ENCODE peak calls at places on chromosomes 2 and 18, in nine cellular contexts. Y is HL-60, R is breast epithelium, T is PC-3, H is heart right ventricle, Z is GM06990, A is fibroblast of lung, S is fibroblast of pulmonary artery, B is neural crest cell. M is an unnamed sample.

GRCh38 chr2:240873805-240874714 is 5.4 kb downstream of the AGXT start:
- DNase-seq in R (no peak), S (no peak), H (no peak), Y (no peak), Z (no peak), A (no peak), T (no peak), B (no peak), M (no peak)

GRCh38 chr18:11055721-11056120 is 93.6 kb downstream of the PIEZO2 start:
- DNase-seq in Z (no peak), B (no peak), S (no peak), A (no peak), T (no peak), Y (no peak), H (no peak), R (no peak), M (no peak)

GRCh38 chr2:170819941-170820646 is 3.4 kb downstream of the GAD1 start:
- DNase-seq in T (no peak), S (no peak), A (no peak), Y (no peak), H (no peak), B (no peak), R (no peak), Z (no peak), M (no peak)

GRCh38 chr2:166593403-166593802 is 99.4 kb upstream of the SCN7A start:
- DNase-seq in R (no peak), H (no peak), A (peak; percentile 72), T (peak; percentile 82), Z (no peak), S (peak; percentile 67), B (no peak), Y (no peak), M (no peak)

GRCh38 chr2:20614201-20615045 is 36.5 kb downstream of the HS1BP3 start:
- DNase-seq in Z (no peak), A (peak; percentile 62), S (no peak), H (no peak), T (peak; percentile 35), B (no peak), Y (no peak), R (peak; percentile 60), M (no peak)

GRCh38 chr2:239359194-239359912 is 41.5 kb downstream of the HDAC4 start:
- DNase-seq in T (no peak), Z (no peak), B (no peak), H (no peak), A (no peak), S (no peak), R (peak; percentile 31), Y (no peak), M (no peak)

GRCh38 chr18:78153362-78153761 is 826.3 kb upstream of the SALL3 start:
- DNase-seq in B (no peak), T (no peak), Y (no peak), A (no peak), S (no peak), H (no peak), Z (no peak), R (no peak), M (no peak)

GRCh38 chr2:142973160-142973821 is 95.8 kb downstream of the KYNU start:
- DNase-seq in R (no peak), Z (no peak), H (no peak), B (no peak), A (no peak), T (no peak), Y (no peak), S (peak; percentile 57), M (no peak)

GRCh38 chr2:35963344-35963743 is 392.2 kb upstream of the CRIM1 start:
- DNase-seq in S (peak; percentile 7), Z (no peak), B (no peak), H (no peak), A (no peak), T (no peak), R (no peak), Y (no peak), M (no peak)

GRCh38 chr2:50546790-50547189 is 485.1 kb downstream of the NRXN1 start:
- DNase-seq in R (no peak), B (no peak), Y (no peak), H (no peak), A (no peak), Z (no peak), T (no peak), S (no peak), M (no peak)

GRCh38 chr2:216632952-216633615 is at the start of gene IGFBP2:
- DNase-seq in Z (no peak), H (peak; percentile 61), A (peak; percentile 46), R (no peak), S (no peak), Y (peak; percentile 23), B (peak; percentile 67), T (peak; percentile 44), M (no peak)

GRCh38 chr2:171404258-171404657 is 29.5 kb downstream of the METTL8 start:
- DNase-seq in B (no peak), Z (no peak), S (peak; percentile 70), Y (no peak), T (peak; percentile 93), R (no peak), A (no peak), H (no peak), M (peak; percentile 53)

GRCh38 chr2:45342-46130 is 769 bp downstream of the FAM110C start:
- DNase-seq in A (no peak), Y (no peak), B (peak; percentile 6), Z (no peak), R (no peak), H (no peak), T (peak; percentile 24), S (no peak), M (no peak)

GRCh38 chr2:46131-46470 is 204 bp downstream of the FAM110C start:
- DNase-seq in Z (no peak), R (no peak), S (no peak), A (no peak), B (no peak), T (no peak), Y (no peak), H (no peak), M (no peak)

GRCh38 chr2:46471-47345 is at the start of gene FAM110C:
- DNase-seq in S (peak; percentile 19), Y (no peak), R (peak; percentile 83), H (peak; percentile 65), T (peak; percentile 74), Z (no peak), A (peak; percentile 22), B (no peak), M (peak; percentile 83)

GRCh38 chr2:42788-43187 is 3.5 kb downstream of the FAM110C start:
- DNase-seq in R (no peak), B (no peak), Y (no peak), A (no peak), Z (no peak), S (no peak), T (peak; percentile 17), H (no peak), M (no peak)

GRCh38 chr2:44748-45341 is 1.5 kb downstream of the FAM110C start:
- DNase-seq in B (no peak), H (no peak), Z (no peak), A (no peak), T (peak; percentile 35), S (no peak), Y (no peak), R (no peak), M (no peak)
- TF ChIP-seq CTCF in B (no peak), H (no peak), Z (no peak), A (no peak), T (no peak), S (no peak), Y (no peak), R (no peak), M (peak; percentile 9)

GRCh38 chr2:158745866-158746382 is 49.2 kb upstream of the DAPL1 start:
- DNase-seq in T (no peak), Z (no peak), R (no peak), A (no peak), S (no peak), H (no peak), Y (no peak), B (no peak), M (no peak)
- TF ChIP-seq CTCF in T (peak; percentile 22), Z (no peak), R (no peak), A (no peak), S (no peak), H (peak; percentile 14), Y (no peak), B (no peak), M (no peak)

GRCh38 chr2:47345584-47345913 is 57.4 kb upstream of the MSH2 start:
- DNase-seq in Z (no peak), T (no peak), B (no peak), H (no peak), S (no peak), Y (no peak), A (no peak), R (no peak), M (no peak)

GRCh38 chr2:47336259-47337238 is 66.4 kb upstream of the MSH2 start:
- DNase-seq in Z (peak; percentile 62), S (no peak), R (no peak), B (no peak), H (no peak), A (no peak), T (no peak), Y (peak; percentile 56), M (no peak)

GRCh38 chr2:47334356-47335136 is 68.4 kb upstream of the MSH2 start:
- DNase-seq in Y (no peak), H (no peak), S (no peak), R (no peak), Z (peak; percentile 34), A (no peak), T (no peak), B (no peak), M (no peak)

GRCh38 chr2:47344890-47345583 is 57.9 kb upstream of the MSH2 start:
- DNase-seq in A (peak; percentile 73), H (peak; percentile 63), B (peak; percentile 87), T (peak; percentile 90), Y (no peak), R (peak; percentile 66), S (peak; percentile 60), Z (no peak), M (peak; percentile 71)

DNA sequence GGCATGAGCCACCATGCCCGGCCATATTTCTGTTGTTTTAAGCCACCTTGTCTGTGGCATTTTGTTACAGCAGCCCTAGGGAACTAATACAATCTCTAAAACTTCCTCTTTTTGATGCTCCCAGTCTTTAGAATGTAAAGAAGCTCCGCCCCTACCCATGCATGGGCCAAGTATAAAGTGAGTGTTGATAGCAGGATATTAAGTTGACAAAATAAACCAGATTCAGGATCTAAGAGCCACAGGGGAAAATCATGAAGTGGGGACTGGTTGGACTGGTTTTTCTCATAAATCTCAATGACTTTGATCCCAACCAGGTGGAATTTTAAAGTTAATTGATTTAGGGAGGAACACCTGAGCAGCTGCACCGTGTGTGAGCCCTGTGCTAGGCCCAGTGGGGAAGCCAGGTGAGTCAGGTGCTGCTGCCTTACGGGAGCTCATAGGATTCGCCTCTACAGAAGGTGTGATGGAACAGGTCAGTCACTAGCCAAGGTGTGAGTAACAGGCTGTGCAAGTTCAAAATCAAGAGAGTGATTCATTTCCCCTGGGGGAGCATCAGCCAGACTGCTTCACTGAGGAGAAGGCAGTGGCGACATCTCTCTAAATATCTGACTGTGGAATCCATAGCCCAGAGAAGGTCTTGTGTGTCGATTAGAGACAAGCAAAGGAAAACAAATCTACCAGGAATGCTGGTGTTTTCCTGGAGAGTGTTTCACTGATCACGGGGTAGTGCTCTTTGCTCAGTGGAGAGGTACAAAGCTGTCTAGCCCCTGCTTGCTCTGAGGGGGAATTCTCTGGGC is 63.0 kb upstream of the MSH2 start:
- DNase-seq in B (no peak), Z (no peak), Y (peak; percentile 22), S (peak; percentile 43), R (no peak), T (peak; percentile 97), A (no peak), H (no peak), M (peak; percentile 56)
- TF ChIP-seq CTCF in B (no peak), Z (no peak), Y (no peak), S (no peak), R (no peak), T (no peak), A (no peak), H (no peak), M (no peak)

GRCh38 chr18:23779696-23780303 is 90.5 kb downstream of the LAMA3 start:
- DNase-seq in R (no peak), A (no peak), T (peak; percentile 26), B (no peak), S (peak; percentile 43), Z (no peak), Y (no peak), H (no peak), M (peak; percentile 42)
- TF ChIP-seq CTCF in R (no peak), A (no peak), T (peak; percentile 25), B (peak; percentile 18), S (no peak), Z (no peak), Y (no peak), H (no peak), M (peak; percentile 51)

M was measured in epithelial cell of proximal tubule.